ENCODE peak calls at places on chromosomes 12 and 14, in seven cellular contexts. T is effector memory CD4-positive, alpha-beta T cell; W is DND-41; F is psoas muscle; U is OCI-LY7; Z is endodermal cell; K is IMR-90. R is an unnamed sample.
A peak's percentile ranks its signal among the peaks of the same experiment; 100 is the strongest.

GRCh38 chr12:75489613-75490210 is 9.2 kb downstream of the GLIPR1 start:
- DNase-seq in F (no peak), K (peak; percentile 63), W (no peak), T (no peak), Z (no peak), U (no peak), R (no peak)

GRCh38 chr12:130145731-130146130 is 16.5 kb upstream of the FZD10 start:
- DNase-seq in K (no peak), F (no peak), T (no peak), W (no peak), U (no peak), Z (no peak), R (no peak)

GRCh38 chr12:117202556-117202955 is 12.3 kb upstream of the FBXO21 start:
- DNase-seq in F (no peak), T (no peak), K (no peak), U (no peak), Z (no peak), W (no peak), R (no peak)

GRCh38 chr14:54169254-54169924 is 212.8 kb upstream of the BMP4 start:
- DNase-seq in T (no peak), W (peak; percentile 83), F (no peak), Z (no peak), U (no peak), K (peak; percentile 10), R (no peak)

GRCh38 chr12:27462151-27462694 is 15.7 kb downstream of the SMCO2 start:
- DNase-seq in U (no peak), W (no peak), T (no peak), Z (no peak), F (no peak), K (peak; percentile 87), R (no peak)

GRCh38 chr14:62269204-62269603 is 507.0 kb downstream of the SNAPC1 start:
- DNase-seq in U (no peak), T (no peak), K (peak; percentile 25), Z (no peak), F (no peak), W (no peak), R (no peak)

GRCh38 chr14:62691613-62692489 is 353.4 kb downstream of the KCNH5 start:
- DNase-seq in W (no peak), T (no peak), K (peak; percentile 97), F (no peak), U (no peak), Z (no peak), R (no peak)

GRCh38 chr12:1799068-1799881 is 21.1 kb upstream of the LRTM2 start:
- DNase-seq in K (no peak), Z (peak; percentile 57), U (no peak), T (no peak), W (no peak), F (no peak), R (no peak)

GRCh38 chr12:40446385-40446784 is 221.6 kb downstream of the LRRK2 start:
- DNase-seq in K (peak; percentile 2), U (peak; percentile 47), F (no peak), T (no peak), Z (no peak), W (no peak), R (no peak)

GRCh38 chr12:76080017-76080728 is 4.3 kb downstream of the NAP1L1 start:
- DNase-seq in W (no peak), Z (no peak), U (no peak), F (no peak), T (no peak), K (peak; percentile 74), R (no peak)

GRCh38 chr14:23577004-23577681 is 1.4 kb downstream of the JPH4 start:
- DNase-seq in Z (peak; percentile 75), K (no peak), T (no peak), W (no peak), F (no peak), U (no peak), R (no peak)

GRCh38 chr14:71142375-71143038 is 235.2 kb downstream of the PCNX1 start:
- DNase-seq in K (peak; percentile 98), Z (no peak), W (peak; percentile 49), U (peak; percentile 51), F (no peak), T (no peak), R (no peak)

GRCh38 chr14:69303086-69303485 is 43.1 kb downstream of the GALNT16 start:
- DNase-seq in U (no peak), Z (peak; percentile 50), T (no peak), W (no peak), K (no peak), F (no peak), R (no peak)

GRCh38 chr14:106831322-106831720 is 1304.9 kb downstream of the TMEM121 start:
- DNase-seq in T (peak; percentile 36), U (peak; percentile 91), W (peak; percentile 70), K (no peak), F (no peak), Z (peak; percentile 59), R (peak; percentile 56)

GRCh38 chr12:53267309-53268008 is 640 bp upstream of the ESPL1 start:
- DNase-seq in W (no peak), F (no peak), K (no peak), Z (no peak), U (no peak), T (no peak), R (no peak)

GRCh38 chr14:72679591-72680151 is 214.2 kb downstream of the DPF3 start:
- DNase-seq in U (no peak), W (no peak), K (peak; percentile 23), T (no peak), F (no peak), Z (peak; percentile 50), R (no peak)

GRCh38 chr12:47752121-47752520 is 6.6 kb downstream of the RAPGEF3 start:
- DNase-seq in W (no peak), Z (no peak), T (no peak), U (no peak), F (no peak), K (no peak), R (no peak)

GRCh38 chr12:67884596-67884995 is 104.7 kb upstream of the IFNG-AS1 start:
- DNase-seq in W (no peak), K (no peak), Z (no peak), T (no peak), U (no peak), F (no peak), R (no peak)

GRCh38 chr12:107511292-107511691 is 174.3 kb upstream of the PWP1 start:
- DNase-seq in K (peak; percentile 38), Z (peak; percentile 23), F (no peak), U (no peak), W (no peak), T (no peak), R (no peak)

GRCh38 chr14:88085736-88086135 is 80.8 kb downstream of the GPR65 start:
- DNase-seq in K (no peak), U (no peak), T (no peak), F (no peak), Z (no peak), W (no peak), R (no peak)

GRCh38 chr14:95774265-95775160 is 60.6 kb upstream of the TCL1A start:
- DNase-seq in W (peak; percentile 61), F (no peak), T (peak; percentile 23), Z (peak; percentile 90), U (peak; percentile 86), K (peak; percentile 44), R (peak; percentile 13)

GRCh38 chr12:123398177-123398916 is 14.4 kb downstream of the KMT5A start:
- DNase-seq in K (peak; percentile 37), T (no peak), W (no peak), U (no peak), F (peak; percentile 29), Z (no peak), R (no peak)

GRCh38 chr14:93965287-93965821 is 11.0 kb downstream of the ASB2 start:
- DNase-seq in U (no peak), F (no peak), T (no peak), K (peak; percentile 96), Z (no peak), W (no peak), R (no peak)

GRCh38 chr14:20415723-20416622 is 2.7 kb upstream of the TEP1 start:
- DNase-seq in T (peak; percentile 6), U (peak; percentile 84), Z (peak; percentile 65), F (no peak), K (peak; percentile 61), W (peak; percentile 63), R (peak; percentile 10)

GRCh38 chr12:49347307-49348237 is 884 bp downstream of the DNAJC22 start:
- DNase-seq in U (peak; percentile 77), T (peak; percentile 72), F (peak; percentile 73), Z (peak; percentile 98), K (peak; percentile 89), W (peak; percentile 82), R (peak; percentile 72)

GRCh38 chr14:79011091-79011919 is 841.1 kb downstream of the NRXN3 start:
- DNase-seq in K (peak; percentile 84), U (peak; percentile 44), Z (no peak), T (no peak), F (no peak), W (peak; percentile 14), R (no peak)

GRCh38 chr14:59619071-59619470 is 42.5 kb upstream of the CCDC175 start:
- DNase-seq in K (no peak), U (no peak), Z (no peak), W (no peak), F (no peak), T (no peak), R (no peak)
- H3K27ac ChIP-seq in K (no peak overlapping the region), U (no peak overlapping the region), Z (no peak overlapping the region), W (no peak overlapping the region), F (no peak overlapping the region), T (no peak overlapping the region), R (no peak overlapping the region)

GRCh38 chr12:26100966-26101744 is 23.7 kb downstream of the BHLHE41 start:
- DNase-seq in Z (peak; percentile 50), U (no peak), F (no peak), W (no peak), T (no peak), K (no peak), R (no peak)
- H3K9me3 ChIP-seq in Z (no peaks in the 10 kb centered on the region), U (no peaks in the 10 kb centered on the region), F (no peaks in the 10 kb centered on the region), W (no peaks in the 10 kb centered on the region), T (no peaks in the 10 kb centered on the region), K (no peaks in the 10 kb centered on the region), R (no peaks in the 10 kb centered on the region)

DNA sequence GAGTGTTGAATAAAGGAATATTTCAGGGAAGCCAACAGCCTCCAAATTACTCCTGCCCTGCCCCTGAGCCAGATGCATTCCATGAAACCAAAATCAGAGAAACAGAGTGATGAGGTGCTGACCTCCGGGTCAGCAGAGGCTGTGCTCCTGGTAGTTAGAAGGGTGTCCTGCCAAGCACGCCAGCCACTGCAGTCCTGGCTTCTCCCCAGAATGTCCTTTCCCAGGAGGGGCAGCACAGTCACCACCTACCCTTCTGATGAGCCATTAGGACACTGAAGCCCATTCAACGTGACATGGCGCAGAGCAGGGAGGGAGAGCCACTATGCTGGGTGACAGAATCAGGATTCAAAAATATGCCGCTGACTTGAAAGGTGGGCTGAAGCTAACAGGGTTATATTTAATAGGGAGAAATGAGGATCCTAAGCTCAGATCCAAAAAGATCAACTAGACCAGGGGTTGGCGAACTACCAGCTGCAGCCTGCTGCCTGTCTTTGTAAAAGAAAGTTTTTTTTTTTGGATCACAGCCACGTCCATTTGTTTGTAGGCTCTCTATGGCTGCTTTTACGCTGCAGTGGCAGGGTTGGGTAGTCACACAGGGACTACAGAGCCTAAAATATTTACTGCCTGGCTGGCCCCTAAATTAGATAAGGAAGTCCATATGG is 34.5 kb upstream of the PLEK2 start:
- DNase-seq in Z (no peak), K (no peak), U (no peak), W (no peak), F (no peak), T (no peak), R (no peak)
- H3K27ac ChIP-seq in Z (no peak overlapping the region), K (no peak overlapping the region), U (no peak overlapping the region), W (no peak overlapping the region), F (no peak overlapping the region), T (no peak overlapping the region), R (no peak overlapping the region)

GRCh38 chr12:133201888-133202287 is 20.6 kb downstream of the ZNF268 start:
- DNase-seq in K (no peak), F (no peak), U (no peak), T (no peak), W (no peak), Z (no peak), R (no peak)
- H3K9me3 ChIP-seq in K (peaks cover 50% of the 10 kb centered on the region), F (peaks cover 69% of the 10 kb centered on the region), U (peaks cover 63% of the 10 kb centered on the region), T (peaks cover 58% of the 10 kb centered on the region), W (peaks cover 67% of the 10 kb centered on the region), Z (peaks cover 67% of the 10 kb centered on the region), R (peaks cover 63% of the 10 kb centered on the region)

R was measured in CD8-positive, alpha-beta memory T cell.